ENCODE peak calls at places on chromosomes 12 and 14, in four cellular contexts. T is T-helper 17 cell; W is C1 segment of cervical spinal cord; G is stimulated activated CD4-positive, alpha-beta T cell treated with anti-CD3 and anti-CD28 coated beads, Interleukin-1b, Interleukin-23, amount 100 ng/mL, for 24 hours. J is an unnamed sample.

GRCh38 chr14:103692159-103692558 is 23.1 kb downstream of the XRCC3 start:
- DNase-seq in G (no peak), W (no peak), T (no peak), J (no peak)

GRCh38 chr14:66708262-66708661 is 200.3 kb downstream of the GPHN start:
- DNase-seq in T (no peak), G (no peak), W (no peak), J (no peak)

GRCh38 chr12:120873231-120873630 is 30.9 kb downstream of the SPPL3 start:
- DNase-seq in G (no peak), T (no peak), W (no peak), J (no peak)

GRCh38 chr12:124567035-124567672 is at the start of gene NCOR2:
- DNase-seq in G (peak; percentile 50), W (no peak), T (peak; percentile 49), J (no peak)

GRCh38 chr14:73358187-73358586 is 100.2 kb downstream of the NUMB start:
- DNase-seq in G (no peak), T (no peak), W (no peak), J (no peak)

GRCh38 chr14:36582011-36582873 is at the start of gene NKX2-8:
- DNase-seq in T (no peak), G (no peak), W (no peak), J (no peak)

GRCh38 chr12:104643921-104644669 is 187.3 kb downstream of the CHST11 start:
- DNase-seq in T (no peak), G (no peak), W (no peak), J (peak; percentile 70)

GRCh38 chr14:75521415-75522199 is 662 bp upstream of the BATF start:
- DNase-seq in W (no peak), G (no peak), T (no peak), J (no peak)

GRCh38 chr12:32454075-32454474 is 54.7 kb downstream of the FGD4 start:
- DNase-seq in W (no peak), G (no peak), T (no peak), J (no peak)

GRCh38 chr12:120658286-120659150 is 18.1 kb downstream of the CABP1 start:
- DNase-seq in W (peak; percentile 73), T (no peak), G (no peak), J (no peak)

GRCh38 chr14:50064993-50065392 is 51.4 kb downstream of the VCPKMT start:
- DNase-seq in W (no peak), G (no peak), T (peak; percentile 23), J (peak; percentile 94)

GRCh38 chr12:130787445-130788410 is 51.3 kb downstream of the STX2 start:
- DNase-seq in G (no peak), T (no peak), W (no peak), J (no peak)

GRCh38 chr14:93941293-93941910 is 14.3 kb downstream of the FAM181A start:
- DNase-seq in W (no peak), T (no peak), G (no peak), J (no peak)

GRCh38 chr12:19316420-19316819 is 122.9 kb upstream of the AEBP2 start:
- DNase-seq in G (no peak), T (no peak), W (no peak), J (no peak)

GRCh38 chr12:51621155-51621922 is 30.3 kb downstream of the SCN8A start:
- DNase-seq in G (no peak), W (no peak), T (no peak), J (no peak)

GRCh38 chr14:35355981-35356839 is 48.3 kb downstream of the NFKBIA start:
- DNase-seq in G (no peak), T (no peak), W (no peak), J (no peak)

GRCh38 chr14:92719890-92720323 is 28.5 kb downstream of the LGMN start:
- DNase-seq in T (no peak), G (no peak), W (no peak), J (no peak)

GRCh38 chr12:123142948-123143752 is 7.7 kb downstream of the PITPNM2 start:
- DNase-seq in T (no peak), G (no peak), W (no peak), J (peak; percentile 57)

GRCh38 chr14:32934891-32935633 is 3.6 kb upstream of the NPAS3 start:
- DNase-seq in W (no peak), T (no peak), G (no peak), J (no peak)

GRCh38 chr12:106147956-106148355 is 9.2 kb upstream of the NUAK1 start:
- DNase-seq in G (no peak), W (peak; percentile 93), T (no peak), J (no peak)

GRCh38 chr14:105861985-105862465 is 335.6 kb downstream of the TMEM121 start:
- DNase-seq in G (no peak), W (no peak), T (no peak), J (no peak)

GRCh38 chr12:83676896-83677295 is 990.2 kb downstream of the TMTC2 start:
- DNase-seq in G (no peak), W (no peak), T (no peak), J (no peak)

GRCh38 chr12:92938018-92938417 is 8.9 kb upstream of the EEA1 start:
- DNase-seq in W (no peak), T (no peak), G (no peak), J (no peak)

GRCh38 chr12:5648692-5649338 is 216.9 kb downstream of the NTF3 start:
- DNase-seq in T (no peak), W (no peak), G (no peak), J (no peak)

GRCh38 chr12:100661300-100661951 is 87.9 kb downstream of the GAS2L3 start:
- DNase-seq in G (no peak), W (no peak), T (no peak), J (no peak)

GRCh38 chr12:108307006-108307405 is 32.1 kb downstream of the CMKLR1 start:
- DNase-seq in T (no peak), G (no peak), W (no peak), J (no peak)

GRCh38 chr12:49899921-49900320 is 3.8 kb downstream of the FAIM2 start:
- DNase-seq in W (no peak), T (no peak), G (no peak), J (no peak)

GRCh38 chr14:72576258-72576657 is 317.6 kb downstream of the DPF3 start:
- DNase-seq in G (no peak), W (no peak), T (no peak), J (no peak)

GRCh38 chr12:104138747-104139186 is 757 bp upstream of the NFYB start:
- DNase-seq in T (no peak), G (no peak), W (peak; percentile 45), J (no peak)

GRCh38 chr12:28446031-28446430 is 255.8 kb downstream of the CCDC91 start:
- DNase-seq in T (no peak), G (no peak), W (no peak), J (no peak)

GRCh38 chr14:81400852-81401251 is 728 bp upstream of the STON2 start:
- DNase-seq in W (no peak), T (no peak), G (peak; percentile 5), J (peak; percentile 85)

GRCh38 chr14:104101086-104101621 is 15.7 kb downstream of the ASPG start:
- DNase-seq in W (no peak), G (no peak), T (no peak), J (peak; percentile 30)

GRCh38 chr12:123780956-123781355 is 18.9 kb downstream of the DNAH10 start:
- DNase-seq in W (no peak), G (no peak), T (no peak), J (no peak)

GRCh38 chr12:82438356-82438755 is 80.0 kb downstream of the METTL25 start:
- DNase-seq in T (no peak), W (no peak), G (no peak), J (no peak)

GRCh38 chr14:71539660-71540285 is 392.5 kb upstream of the RGS6 start:
- DNase-seq in W (peak; percentile 83), G (no peak), T (no peak), J (no peak)

GRCh38 chr14:36975834-36976233 is 196.6 kb downstream of the SLC25A21 start:
- DNase-seq in G (no peak), T (no peak), W (no peak), J (no peak)